ENCODE peak calls at places on chromosomes 11 and 22, in seven cellular contexts. N, A, D, C, F, E and P are unnamed samples. For H3K4me1 and H3K9me3, the result is how much of the 10 kb centered on the place peaks cover.

GRCh38 chr11:126416542-126417090 is 61.1 kb downstream of the ST3GAL4 start:
- DNase-seq in N (peak), A (peak), D (peak), C (peak), F (peak), E (peak), P (peak)

GRCh38 chr11:93689166-93689734 is 27.8 kb downstream of the CEP295 start:
- DNase-seq in N (no peak), A (no peak), D (no peak), C (no peak), F (no peak), E (no peak), P (no peak)

GRCh38 chr22:31144223-31144622 is 3.9 kb upstream of the PLA2G3 start:
- DNase-seq in N (no peak), A (no peak), D (no peak), C (no peak), F (peak), E (no peak), P (no peak)

GRCh38 chr11:15109602-15110001 is 5.1 kb upstream of the INSC start:
- DNase-seq in N (no peak), A (no peak), D (no peak), C (no peak), F (no peak), E (no peak), P (no peak)

GRCh38 chr11:24253237-24253760 is 243.6 kb upstream of the LUZP2 start:
- DNase-seq in N (no peak), A (no peak), D (no peak), C (no peak), F (peak), E (no peak), P (no peak)

GRCh38 chr11:68643576-68643975 is 40.8 kb upstream of the GAL start:
- DNase-seq in N (no peak), A (no peak), D (no peak), C (no peak), F (no peak), E (no peak), P (no peak)

GRCh38 chr22:36386900-36387663 is 685 bp downstream of the MYH9 start:
- DNase-seq in N (no peak), A (peak), D (peak), C (no peak), F (no peak), E (peak), P (peak)

GRCh38 chr22:36871669-36872081 is 10.9 kb downstream of the NCF4 start:
- DNase-seq in N (no peak), A (no peak), D (no peak), C (no peak), F (no peak), E (no peak), P (no peak)

GRCh38 chr22:32588063-32588462 is 113.5 kb downstream of the FBXO7 start:
- DNase-seq in N (no peak), A (no peak), D (no peak), C (no peak), F (no peak), E (no peak), P (no peak)

GRCh38 chr11:67022341-67022933 is 497 bp upstream of the SYT12 start:
- DNase-seq in N (no peak), A (no peak), D (peak), C (no peak), F (no peak), E (no peak), P (no peak)

GRCh38 chr22:38610234-38610633 is 40.3 kb upstream of the DMC1 start:
- DNase-seq in N (no peak), A (no peak), D (no peak), C (no peak), F (no peak), E (no peak), P (no peak)

GRCh38 chr11:107947904-107948303 is 19.7 kb downstream of the RAB39A start:
- DNase-seq in N (no peak), A (no peak), D (no peak), C (no peak), F (no peak), E (no peak), P (no peak)

GRCh38 chr11:5891216-5891800 is 1.7 kb upstream of the OR52E5 start:
- DNase-seq in N (no peak), A (no peak), D (no peak), C (no peak), F (peak), E (no peak), P (no peak)

GRCh38 chr11:118615282-118615979 is 8.0 kb downstream of the PHLDB1 start:
- DNase-seq in N (no peak), A (peak), D (no peak), C (peak), F (no peak), E (no peak), P (no peak)

GRCh38 chr11:79982185-79982584 is 541.4 kb upstream of the TENM4 start:
- DNase-seq in N (no peak), A (no peak), D (no peak), C (no peak), F (no peak), E (no peak), P (no peak)

GRCh38 chr11:11387906-11388305 is 34.9 kb upstream of the CSNK2A3 start:
- DNase-seq in N (no peak), A (no peak), D (no peak), C (no peak), F (no peak), E (no peak), P (no peak)

GRCh38 chr11:12160680-12161079 is 50.3 kb downstream of the MICAL2 start:
- DNase-seq in N (no peak), A (peak), D (no peak), C (no peak), F (peak), E (no peak), P (no peak)

GRCh38 chr11:7518811-7519562 is 5.2 kb downstream of the PPFIBP2 start:
- DNase-seq in N (no peak), A (no peak), D (no peak), C (no peak), F (no peak), E (no peak), P (no peak)

GRCh38 chr11:114259551-114259983 is 36.6 kb upstream of the NNMT start:
- DNase-seq in N (no peak), A (no peak), D (no peak), C (no peak), F (no peak), E (no peak), P (no peak)

GRCh38 chr11:299081-299891 is at the start of gene IFITM5:
- DNase-seq in N (no peak), A (peak), D (peak), C (no peak), F (no peak), E (no peak), P (no peak)

GRCh38 chr22:24703101-24703500 is 71.4 kb downstream of the PIWIL3 start:
- DNase-seq in N (no peak), A (no peak), D (no peak), C (no peak), F (no peak), E (no peak), P (no peak)

GRCh38 chr11:269146-269890 is 8.9 kb upstream of the NLRP6 start:
- DNase-seq in N (no peak), A (no peak), D (no peak), C (no peak), F (no peak), E (no peak), P (peak)

GRCh38 chr11:59191095-59191494 is 19.2 kb downstream of the DTX4 start:
- DNase-seq in N (no peak), A (no peak), D (no peak), C (no peak), F (no peak), E (no peak), P (no peak)

GRCh38 chr11:44315947-44316387 is 6.0 kb upstream of the ALX4 start:
- DNase-seq in N (no peak), A (no peak), D (no peak), C (peak), F (peak), E (no peak), P (no peak)

GRCh38 chr11:111565111-111565720 is 24.7 kb downstream of the LAYN start:
- DNase-seq in N (no peak), A (no peak), D (peak), C (peak), F (peak), E (peak), P (peak)

GRCh38 chr11:26743622-26744021 is 21.8 kb upstream of the SLC5A12 start:
- DNase-seq in N (no peak), A (no peak), D (no peak), C (no peak), F (no peak), E (no peak), P (no peak)

GRCh38 chr22:21632237-21632895 is at the start of gene CCDC116:
- DNase-seq in N (no peak), A (peak), D (no peak), C (no peak), F (no peak), E (no peak), P (peak)

GRCh38 chr22:46551996-46552395 is 14.6 kb upstream of the CELSR1 start:
- DNase-seq in N (no peak), A (peak), D (no peak), C (no peak), F (no peak), E (no peak), P (no peak)

GRCh38 chr11:96307748-96308133 is 35.3 kb downstream of the MAML2 start:
- DNase-seq in N (no peak), A (no peak), D (no peak), C (no peak), F (peak), E (no peak), P (no peak)
- H3K4me1 ChIP-seq in N (under half), A (half or more), D (under half), C (under half), F (under half), E (under half), P (under half)

GRCh38 chr11:102435688-102436087 is 16.9 kb downstream of the TMEM123 start:
- DNase-seq in N (no peak), A (no peak), D (no peak), C (no peak), F (no peak), E (no peak), P (no peak)
- H3K9me3 ChIP-seq in N (under half), A (under half), D (under half), C (under half), F (under half), E (under half), P (under half)

DNA sequence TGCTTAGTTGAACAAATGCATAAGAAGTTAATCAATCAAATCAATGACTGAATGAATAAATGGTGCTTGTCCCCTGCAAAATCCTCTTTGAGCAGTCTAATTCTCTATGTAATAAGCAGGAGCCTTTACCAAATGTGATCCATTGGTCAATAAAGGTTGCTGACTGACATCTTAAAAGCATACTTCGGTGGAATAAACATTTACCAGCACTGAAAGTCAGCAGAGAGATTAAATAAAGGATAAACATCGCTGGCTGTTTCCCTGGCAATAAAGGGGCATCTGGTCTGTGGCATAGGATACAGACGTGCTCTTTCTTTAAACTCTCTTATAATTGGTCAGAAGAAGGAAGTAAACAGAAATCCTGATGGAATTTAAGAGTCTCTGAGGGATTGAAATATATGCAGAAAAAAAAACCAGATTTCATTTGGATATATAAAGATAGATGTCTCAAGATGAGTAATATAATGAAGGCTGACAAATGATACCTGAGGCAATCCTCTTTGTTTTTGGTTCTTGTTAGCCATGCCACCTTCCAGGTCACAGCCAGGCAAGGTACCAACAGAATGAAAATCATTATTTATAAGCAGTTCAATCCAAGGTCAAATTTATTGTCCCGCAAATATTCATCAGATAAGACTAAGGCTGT is 578.4 kb upstream of the CCDC90B start:
- DNase-seq in N (no peak), A (no peak), D (no peak), C (no peak), F (peak), E (no peak), P (no peak)
- H3K27ac ChIP-seq in N (no peak), A (no peak), D (no peak), C (no peak), F (no peak), E (no peak), P (no peak)

GRCh38 chr11:1847006-1847735 is 5.7 kb upstream of the LSP1 start:
- DNase-seq in N (no peak), A (no peak), D (no peak), C (no peak), F (no peak), E (no peak), P (no peak)

GRCh38 chr11:1846453-1846932 is 6.4 kb upstream of the LSP1 start:
- DNase-seq in N (no peak), A (no peak), D (no peak), C (no peak), F (no peak), E (no peak), P (peak)

GRCh38 chr11:1847941-1848639 is 4.8 kb upstream of the LSP1 start:
- DNase-seq in N (no peak), A (no peak), D (no peak), C (no peak), F (no peak), E (no peak), P (no peak)

GRCh38 chr11:1851437-1852180 is 1.3 kb upstream of the LSP1 start:
- DNase-seq in N (no peak), A (no peak), D (no peak), C (no peak), F (no peak), E (no peak), P (no peak)

DNA sequence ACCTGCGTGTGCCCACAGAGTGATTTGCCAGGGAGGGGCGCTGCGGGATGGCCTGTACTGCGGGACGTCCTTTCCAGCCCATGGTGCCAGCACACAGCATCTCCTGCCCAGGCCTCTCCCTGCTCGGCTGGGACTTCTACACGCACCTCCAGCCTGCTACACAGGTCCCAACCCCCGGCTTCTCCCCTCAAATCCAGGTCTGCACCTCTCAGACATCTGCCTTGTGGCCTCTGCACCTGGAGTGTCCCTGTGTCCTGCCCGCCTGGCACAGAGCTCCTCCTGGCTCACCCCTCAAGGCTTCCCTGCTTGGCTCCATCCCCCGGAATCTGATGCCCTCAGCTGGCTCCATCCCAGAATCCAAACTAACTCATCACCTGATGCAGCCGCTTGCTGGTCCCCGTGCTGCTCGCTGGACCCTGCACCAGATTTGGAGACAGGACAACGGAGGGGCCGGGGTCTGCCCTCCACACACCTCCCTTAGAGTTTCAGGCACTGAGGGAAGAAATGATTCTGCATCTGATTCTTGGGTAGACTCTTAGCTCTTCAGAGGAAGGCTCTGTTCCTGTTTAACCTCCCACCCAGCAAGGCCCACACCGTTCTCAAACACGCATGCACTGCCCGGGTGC is 4.1 kb upstream of the LSP1 start:
- DNase-seq in N (no peak), A (no peak), D (no peak), C (no peak), F (no peak), E (no peak), P (no peak)
- H3K4me1 ChIP-seq in N (under half), A (half or more), D (under half), C (under half), F (under half), E (under half), P (half or more)

DNA sequence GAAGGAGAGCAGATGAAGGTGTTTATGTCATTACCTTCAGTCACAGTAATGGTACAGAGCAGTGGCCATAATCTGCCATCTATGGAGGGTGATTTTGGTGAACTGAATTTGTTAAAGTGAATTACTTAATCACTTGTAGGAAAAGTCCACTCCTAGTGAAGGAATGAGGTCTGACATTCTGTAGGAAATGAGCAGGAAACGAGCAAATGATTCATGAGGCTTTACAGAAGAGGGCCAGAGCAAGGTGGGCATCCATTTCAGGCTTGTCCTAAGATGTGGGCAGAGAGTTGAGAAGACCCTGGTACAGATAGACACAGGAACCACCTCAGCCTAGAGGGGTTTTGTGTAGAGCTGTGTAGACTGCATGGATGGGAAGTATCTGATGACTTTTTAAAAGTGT is 6.0 kb upstream of the SGSM3 start:
- DNase-seq in N (no peak), A (no peak), D (no peak), C (no peak), F (no peak), E (no peak), P (no peak)
- H3K9me3 ChIP-seq in N (under half), A (under half), D (under half), C (under half), F (under half), E (under half), P (under half)

GRCh38 chr11:119701591-119702260 is 27.3 kb downstream of the NECTIN1 start:
- DNase-seq in N (no peak), A (no peak), D (no peak), C (no peak), F (no peak), E (no peak), P (no peak)
- H3K27ac ChIP-seq in N (no peak), A (no peak), D (no peak), C (no peak), F (no peak), E (no peak), P (no peak)

GRCh38 chr22:43293259-43293658 is 49.9 kb downstream of the SCUBE1 start:
- DNase-seq in N (no peak), A (no peak), D (no peak), C (no peak), F (no peak), E (no peak), P (no peak)
- H3K4me1 ChIP-seq in N (under half), A (half or more), D (under half), C (under half), F (under half), E (under half), P (under half)

GRCh38 chr11:2647953-2648352 is 51.8 kb downstream of the KCNQ1OT1 start:
- DNase-seq in N (no peak), A (no peak), D (no peak), C (no peak), F (no peak), E (no peak), P (no peak)
- H3K9me3 ChIP-seq in N (half or more), A (half or more), D (under half), C (under half), F (half or more), E (under half), P (under half)